ENCODE peak calls at places on chromosome 3, in nine cellular contexts. R is MCF 10A, J is head of caudate nucleus, C is right atrium auricular region, U is H7, K is dermis blood vessel endothelial cell, M is psoas muscle, P is fibroblast of lung, G is GM23338. Z is an unnamed sample.

GRCh38 chr3:172553526-172554252 is 30.5 kb upstream of the TNFSF10 start:
- DNase-seq in P (no peak), K (no peak), G (no peak), U (no peak), M (no peak), R (no peak), C (no peak), J (no peak), Z (no peak)

GRCh38 chr3:179415377-179415776 is 35.9 kb downstream of the GNB4 start:
- DNase-seq in C (no peak), M (no peak), P (no peak), K (no peak), J (no peak), U (no peak), R (no peak), G (no peak), Z (no peak)

GRCh38 chr3:48504051-48504946 is at the start of gene SHISA5:
- DNase-seq in G (peak), C (peak), J (peak), M (peak), U (peak), R (peak), P (peak), K (peak), Z (peak)

GRCh38 chr3:63015614-63016016 is 140.4 kb upstream of the CADPS start:
- DNase-seq in J (peak), U (peak), K (no peak), C (no peak), G (peak), R (no peak), P (peak), M (no peak), Z (no peak)

GRCh38 chr3:46163551-46163981 is 44.5 kb downstream of the CCR1 start:
- DNase-seq in J (no peak), G (no peak), U (no peak), P (no peak), C (no peak), R (peak), M (no peak), K (no peak), Z (no peak)

GRCh38 chr3:149016669-149017541 is 25.6 kb downstream of the GYG1 start:
- DNase-seq in P (peak), R (peak), J (no peak), C (no peak), M (no peak), K (peak), G (no peak), U (no peak), Z (peak)

GRCh38 chr3:134212898-134213665 is 37.6 kb downstream of the RYK start:
- DNase-seq in J (peak), P (peak), C (peak), R (peak), G (peak), K (peak), U (peak), M (peak), Z (peak)

GRCh38 chr3:119236756-119237155 is 3.9 kb downstream of the B4GALT4 start:
- DNase-seq in C (no peak), P (no peak), U (no peak), G (no peak), J (no peak), K (no peak), M (no peak), R (no peak), Z (no peak)

GRCh38 chr3:153165211-153165815 is 3.3 kb downstream of the RAP2B start:
- DNase-seq in J (no peak), U (no peak), M (no peak), C (no peak), P (peak), K (peak), R (no peak), G (peak), Z (peak)

GRCh38 chr3:49013738-49014660 is 4.4 kb downstream of the DALRD3 start:
- DNase-seq in U (peak), G (peak), C (no peak), J (no peak), R (peak), P (no peak), K (peak), M (no peak), Z (peak)

GRCh38 chr3:16265455-16265786 is 409 bp downstream of the OXNAD1 start:
- DNase-seq in P (no peak), J (no peak), U (no peak), R (no peak), M (no peak), C (no peak), G (no peak), K (no peak), Z (no peak)

GRCh38 chr3:13951184-13951583 is 71.3 kb upstream of the WNT7A start:
- DNase-seq in R (no peak), G (no peak), M (no peak), C (no peak), U (no peak), P (no peak), K (no peak), J (no peak), Z (no peak)

GRCh38 chr3:88433572-88433971 is 283.8 kb downstream of the C3orf38 start:
- DNase-seq in P (no peak), U (no peak), C (no peak), K (no peak), R (no peak), M (no peak), J (no peak), G (no peak), Z (no peak)

GRCh38 chr3:127831723-127832172 is 9.4 kb upstream of the MGLL start:
- DNase-seq in K (peak), G (peak), U (peak), P (peak), R (peak), J (no peak), M (peak), C (no peak), Z (no peak)

GRCh38 chr3:24069045-24069444 is 124.0 kb downstream of the NR1D2 start:
- DNase-seq in M (no peak), C (no peak), R (peak), J (no peak), K (no peak), G (peak), P (no peak), U (no peak), Z (no peak)

GRCh38 chr3:185988816-185989175 is 51.0 kb upstream of the TRA2B start:
- DNase-seq in G (no peak), J (no peak), M (no peak), U (no peak), C (no peak), R (no peak), P (no peak), K (no peak), Z (no peak)

Z was measured in osteoblast.